ENCODE peak calls at places on chromosomes 16 and 17, in six cellular contexts. J is IMR-90, A is neuronal stem cell, W is H9, X is mesenchymal stem cell, I is H1. N is an unnamed sample. For H3K4me1, the result is how much of the 10 kb centered on the place peaks cover.

GRCh38 chr16:55282441-55282840 is 41.6 kb upstream of the IRX6 start:
- DNase-seq in J (no peak), I (no peak), W (no peak), A (no peak), X (no peak), N (no peak)

GRCh38 chr17:50903604-50904521 is 37.7 kb upstream of the TOB1 start:
- DNase-seq in I (no peak), X (peak), A (no peak), J (peak), W (no peak), N (no peak)

GRCh38 chr17:17070931-17071330 is 28.7 kb downstream of the MPRIP start:
- DNase-seq in I (no peak), X (no peak), A (no peak), J (no peak), W (peak), N (no peak)

GRCh38 chr16:48892884-48893283 is 282.9 kb upstream of the N4BP1 start:
- DNase-seq in W (no peak), J (no peak), I (no peak), X (no peak), A (no peak), N (no peak)

GRCh38 chr16:50351116-50351515 is 17.7 kb downstream of the BRD7 start:
- DNase-seq in A (no peak), J (peak), X (no peak), W (no peak), I (no peak), N (no peak)

GRCh38 chr17:64707077-64707591 is 45.0 kb upstream of the SMURF2 start:
- DNase-seq in W (peak), I (no peak), J (peak), X (peak), A (no peak), N (peak)

GRCh38 chr17:74133726-74134125 is 69.8 kb upstream of the RPL38 start:
- DNase-seq in A (no peak), X (no peak), I (no peak), J (no peak), W (peak), N (no peak)

GRCh38 chr16:457732-458400 is 32.4 kb downstream of the RAB11FIP3 start:
- DNase-seq in W (no peak), A (no peak), X (peak), I (no peak), J (no peak), N (peak)

GRCh38 chr16:61007694-61008093 is 1028.5 kb downstream of the CDH8 start:
- DNase-seq in A (no peak), W (no peak), I (no peak), X (no peak), J (no peak), N (no peak)

GRCh38 chr17:59152925-59153324 is 2.1 kb downstream of the SKA2 start:
- DNase-seq in W (no peak), J (no peak), A (no peak), X (no peak), I (no peak), N (no peak)

GRCh38 chr17:62708587-62708986 is 81.1 kb downstream of the MRC2 start:
- DNase-seq in I (no peak), J (no peak), X (no peak), W (peak), A (no peak), N (no peak)

GRCh38 chr17:7213895-7214299 is 5.7 kb downstream of the DLG4 start:
- DNase-seq in I (peak), J (peak), A (peak), W (peak), X (peak), N (peak)

DNA sequence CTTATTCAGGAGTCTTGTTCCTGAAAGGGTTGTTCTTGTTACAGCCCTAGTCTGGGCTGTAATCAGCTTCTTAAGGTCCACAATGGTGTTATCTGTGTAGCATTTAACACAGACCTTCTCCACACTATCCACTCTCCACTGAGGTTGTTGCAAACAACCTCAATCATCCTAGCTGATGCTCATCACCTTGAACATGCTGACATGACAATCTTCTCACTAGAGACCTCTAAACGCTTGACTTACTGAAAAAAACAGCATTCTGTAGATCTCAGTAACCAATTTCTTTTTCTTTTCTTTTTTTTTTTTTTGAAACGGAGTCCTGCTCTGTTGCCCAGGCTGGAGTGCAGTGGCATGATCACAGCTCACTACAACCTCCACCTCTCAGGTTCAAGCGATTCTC is 3.6 kb downstream of the TNFRSF17 start:
- DNase-seq in W (no peak), A (no peak), J (no peak), I (no peak), X (no peak), N (no peak)
- H3K14ac ChIP-seq in W (no peak), A (no peak), J (no peak), I (no peak), X (no peak), N (no peak)

GRCh38 chr16:20950294-20950693 is 49.7 kb downstream of the LYRM1 start:
- DNase-seq in W (no peak), I (no peak), J (no peak), A (no peak), X (no peak), N (no peak)

GRCh38 chr16:20954574-20954973 is 54.0 kb downstream of the LYRM1 start:
- DNase-seq in X (no peak), A (no peak), I (no peak), J (no peak), W (no peak), N (no peak)

GRCh38 chr16:20956319-20956718 is 55.7 kb downstream of the LYRM1 start:
- DNase-seq in A (no peak), I (no peak), X (peak), J (peak), W (no peak), N (no peak)

GRCh38 chr16:20949660-20950059 is 49.1 kb downstream of the LYRM1 start:
- DNase-seq in J (no peak), A (no peak), I (no peak), X (no peak), W (no peak), N (no peak)

DNA sequence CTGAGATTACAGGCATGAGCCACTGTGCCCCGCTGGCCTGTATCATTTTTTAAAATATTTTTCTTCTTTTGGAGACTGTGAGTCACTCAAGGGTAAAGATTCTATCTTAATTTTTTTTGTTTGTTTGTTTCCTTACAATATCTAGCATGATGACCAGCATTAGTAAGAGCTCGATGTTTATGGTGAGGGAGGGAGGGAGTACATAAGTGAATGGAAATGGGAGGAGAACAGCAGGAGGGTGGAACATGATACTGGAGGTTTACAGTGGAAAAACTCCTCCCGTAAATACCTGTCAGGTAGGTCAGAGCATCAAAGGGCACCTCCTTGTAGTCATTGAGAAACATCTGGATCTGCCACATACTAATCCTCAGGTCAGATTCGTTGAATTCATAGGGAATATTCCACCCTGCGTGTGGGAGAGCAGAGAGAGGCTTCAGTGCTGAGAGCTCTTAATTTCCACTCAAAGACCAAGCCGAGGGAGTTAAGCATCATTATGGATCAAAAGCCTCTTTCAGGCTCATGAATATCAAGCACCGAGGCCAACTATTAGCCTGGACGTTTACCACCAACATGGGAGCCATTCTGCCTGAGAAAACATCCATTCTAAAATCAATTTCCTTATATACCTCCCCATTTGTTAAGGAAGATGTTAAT is 51.7 kb downstream of the LYRM1 start:
- DNase-seq in J (no peak), A (no peak), I (no peak), W (no peak), X (no peak), N (peak)
- H3K9ac ChIP-seq in J (no peak), A (no peak), I (no peak), W (no peak), X (no peak), N (no peak)

GRCh38 chr17:5329784-5330557 is 47.9 kb downstream of the RABEP1 start:
- DNase-seq in W (no peak), A (no peak), J (peak), I (no peak), X (peak), N (no peak)
- H3K4me1 ChIP-seq in W (under half), A (under half), J (under half), I (under half), X (under half), N (under half)

GRCh38 chr16:80672379-80672778 is 131.6 kb downstream of the DYNLRB2 start:
- DNase-seq in X (no peak), J (no peak), I (no peak), W (no peak), A (no peak), N (no peak)

GRCh38 chr16:80667925-80668324 is 127.1 kb downstream of the DYNLRB2 start:
- DNase-seq in J (no peak), A (no peak), X (no peak), W (no peak), I (no peak), N (no peak)

GRCh38 chr16:80669673-80670072 is 128.9 kb downstream of the DYNLRB2 start:
- DNase-seq in W (no peak), I (no peak), A (no peak), X (no peak), J (no peak), N (no peak)

GRCh38 chr16:80671281-80671849 is 130.6 kb downstream of the DYNLRB2 start:
- DNase-seq in W (no peak), J (no peak), X (no peak), I (no peak), A (no peak), N (no peak)

GRCh38 chr16:80670170-80670865 is 129.5 kb downstream of the DYNLRB2 start:
- DNase-seq in J (no peak), X (no peak), A (no peak), I (no peak), W (no peak), N (no peak)
- H3K14ac ChIP-seq in J (no peak), X (no peak), A (no peak), I (no peak), W (no peak), N (no peak)

GRCh38 chr17:2412561-2413021 is 11.7 kb upstream of the MNT start:
- DNase-seq in J (no peak), I (peak), A (no peak), X (peak), W (peak), N (peak)
- H3K9ac ChIP-seq in J (peak), I (no peak), A (no peak), X (peak), W (no peak), N (peak)

GRCh38 chr17:34257299-34257985 is 2.4 kb downstream of the CCL2 start:
- DNase-seq in W (no peak), A (no peak), X (no peak), J (peak), I (no peak), N (no peak)

GRCh38 chr17:34255381-34255732 is 272 bp downstream of the CCL2 start:
- DNase-seq in W (no peak), X (no peak), J (no peak), I (no peak), A (no peak), N (no peak)

GRCh38 chr17:34254651-34255380 is at the start of gene CCL2:
- DNase-seq in A (no peak), W (peak), J (peak), I (peak), X (peak), N (no peak)

GRCh38 chr17:34254146-34254545 is 939 bp upstream of the CCL2 start:
- DNase-seq in I (no peak), A (no peak), X (peak), W (no peak), J (peak), N (no peak)

DNA sequence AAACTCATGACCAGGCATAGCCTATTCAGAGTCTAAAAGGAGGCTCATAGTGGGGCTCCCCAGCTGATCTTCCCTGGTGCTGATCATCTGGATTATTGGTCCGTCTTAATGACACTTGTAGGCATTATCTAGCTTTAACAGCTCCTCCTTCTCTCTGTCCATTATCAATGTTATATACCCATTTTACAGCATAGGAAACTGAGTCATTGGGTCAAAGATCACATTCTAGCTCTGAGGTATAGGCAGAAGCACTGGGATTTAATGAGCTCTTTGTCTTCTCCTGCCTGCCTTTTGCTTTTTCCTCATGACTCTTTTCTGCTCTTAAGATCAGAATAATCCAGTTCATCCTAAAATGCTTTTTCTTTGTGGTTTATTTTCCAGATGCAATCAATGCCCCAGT is 756 bp downstream of the CCL2 start:
- DNase-seq in I (no peak), X (no peak), J (no peak), W (no peak), A (no peak), N (no peak)
- H3K4me1 ChIP-seq in I (under half), X (under half), J (under half), W (under half), A (under half), N (under half)